ENCODE peak calls at places on chromosomes 5 and 9, in seven cellular contexts. One of them, this sample, is unnamed.

GRCh38 chr9:88653926-88654325 is 118.9 kb downstream of the NXNL2 start:
- DNase-seq in endothelial cell of umbilical vein: no peak
- DNase-seq in WTC11: no peak
- DNase-seq in HCT116: no peak
- DNase-seq in K562: no peak
- DNase-seq in A549: no peak
- DNase-seq in SK-N-SH: no peak
- DNase-seq in this sample: no peak

GRCh38 chr9:14096182-14096922 is 217.6 kb downstream of the NFIB start:
- DNase-seq in HCT116: no peak
- DNase-seq in endothelial cell of umbilical vein: peak; percentile 97
- DNase-seq in K562: no peak
- DNase-seq in SK-N-SH: peak; percentile 50
- DNase-seq in WTC11: no peak
- DNase-seq in A549: peak; percentile 13
- DNase-seq in this sample: no peak

GRCh38 chr9:97299809-97300414 is 7.5 kb upstream of the CCDC180 start:
- DNase-seq in WTC11: no peak
- DNase-seq in HCT116: no peak
- DNase-seq in A549: no peak
- DNase-seq in K562: no peak
- DNase-seq in SK-N-SH: no peak
- DNase-seq in endothelial cell of umbilical vein: no peak
- DNase-seq in this sample: no peak

GRCh38 chr9:91164724-91165520 is 196.8 kb downstream of the AUH start:
- DNase-seq in A549: peak; percentile 86
- DNase-seq in K562: peak; percentile 89
- DNase-seq in WTC11: no peak
- DNase-seq in SK-N-SH: no peak
- DNase-seq in endothelial cell of umbilical vein: peak; percentile 69
- DNase-seq in HCT116: peak; percentile 81
- DNase-seq in this sample: peak; percentile 98

GRCh38 chr5:67509402-67509801 is 312.8 kb upstream of the CD180 start:
- DNase-seq in A549: no peak
- DNase-seq in K562: no peak
- DNase-seq in HCT116: no peak
- DNase-seq in SK-N-SH: no peak
- DNase-seq in WTC11: no peak
- DNase-seq in endothelial cell of umbilical vein: no peak
- DNase-seq in this sample: no peak

GRCh38 chr5:167919268-167919560 is 372.2 kb upstream of the WWC1 start:
- DNase-seq in SK-N-SH: no peak
- DNase-seq in A549: no peak
- DNase-seq in endothelial cell of umbilical vein: no peak
- DNase-seq in HCT116: no peak
- DNase-seq in K562: no peak
- DNase-seq in WTC11: no peak
- DNase-seq in this sample: no peak

GRCh38 chr5:171612749-171613148 is 172.9 kb upstream of the SMIM23 start:
- DNase-seq in WTC11: no peak
- DNase-seq in A549: no peak
- DNase-seq in K562: no peak
- DNase-seq in SK-N-SH: no peak
- DNase-seq in HCT116: no peak
- DNase-seq in endothelial cell of umbilical vein: no peak
- DNase-seq in this sample: no peak

GRCh38 chr9:32264171-32264862 is 120.1 kb upstream of the ACO1 start:
- DNase-seq in endothelial cell of umbilical vein: no peak
- DNase-seq in HCT116: no peak
- DNase-seq in WTC11: peak; percentile 38
- DNase-seq in A549: no peak
- DNase-seq in K562: no peak
- DNase-seq in SK-N-SH: peak; percentile 11
- DNase-seq in this sample: peak; percentile 53

GRCh38 chr5:55226027-55226933 is 835 bp downstream of the MCIDAS start:
- DNase-seq in SK-N-SH: peak; percentile 89
- DNase-seq in endothelial cell of umbilical vein: peak; percentile 51
- DNase-seq in K562: peak; percentile 89
- DNase-seq in A549: peak; percentile 92
- DNase-seq in WTC11: peak; percentile 90
- DNase-seq in HCT116: peak; percentile 72
- DNase-seq in this sample: peak; percentile 89

GRCh38 chr9:98995059-98995665 is 51.5 kb downstream of the COL15A1 start:
- DNase-seq in endothelial cell of umbilical vein: no peak
- DNase-seq in HCT116: no peak
- DNase-seq in A549: no peak
- DNase-seq in WTC11: no peak
- DNase-seq in K562: no peak
- DNase-seq in SK-N-SH: no peak
- DNase-seq in this sample: no peak

GRCh38 chr5:113433862-113434612 is 752 bp downstream of the TSSK1B start:
- DNase-seq in endothelial cell of umbilical vein: no peak
- DNase-seq in HCT116: no peak
- DNase-seq in WTC11: no peak
- DNase-seq in SK-N-SH: no peak
- DNase-seq in A549: no peak
- DNase-seq in K562: no peak
- DNase-seq in this sample: no peak

GRCh38 chr9:28365020-28365640 is 791.8 kb upstream of the C9orf72 start:
- DNase-seq in endothelial cell of umbilical vein: no peak
- DNase-seq in SK-N-SH: no peak
- DNase-seq in K562: no peak
- DNase-seq in HCT116: no peak
- DNase-seq in A549: no peak
- DNase-seq in WTC11: peak; percentile 31
- DNase-seq in this sample: peak; percentile 6

GRCh38 chr5:72378636-72379289 is 58.6 kb downstream of the PTCD2 start:
- DNase-seq in HCT116: no peak
- DNase-seq in A549: peak; percentile 54
- DNase-seq in SK-N-SH: peak; percentile 21
- DNase-seq in WTC11: no peak
- DNase-seq in endothelial cell of umbilical vein: peak; percentile 96
- DNase-seq in K562: peak; percentile 40
- DNase-seq in this sample: no peak

GRCh38 chr5:132971483-132972435 is 8.3 kb upstream of the AFF4 start:
- DNase-seq in K562: peak; percentile 68
- DNase-seq in HCT116: no peak
- DNase-seq in WTC11: no peak
- DNase-seq in A549: no peak
- DNase-seq in endothelial cell of umbilical vein: peak; percentile 36
- DNase-seq in SK-N-SH: no peak
- DNase-seq in this sample: no peak

GRCh38 chr9:5784526-5785315 is 48.2 kb downstream of the ERMP1 start:
- DNase-seq in K562: no peak
- DNase-seq in A549: no peak
- DNase-seq in HCT116: no peak
- DNase-seq in WTC11: no peak
- DNase-seq in endothelial cell of umbilical vein: no peak
- DNase-seq in SK-N-SH: no peak
- DNase-seq in this sample: no peak

GRCh38 chr5:107381189-107381856 is 289.4 kb downstream of the EFNA5 start:
- DNase-seq in WTC11: no peak
- DNase-seq in endothelial cell of umbilical vein: no peak
- DNase-seq in SK-N-SH: no peak
- DNase-seq in A549: peak; percentile 80
- DNase-seq in HCT116: peak; percentile 64
- DNase-seq in K562: no peak
- DNase-seq in this sample: no peak

GRCh38 chr5:139760066-139761056 is 35.2 kb upstream of the PSD2 start:
- DNase-seq in HCT116: no peak
- DNase-seq in endothelial cell of umbilical vein: no peak
- DNase-seq in SK-N-SH: peak; percentile 52
- DNase-seq in K562: no peak
- DNase-seq in A549: no peak
- DNase-seq in WTC11: no peak
- DNase-seq in this sample: no peak

GRCh38 chr9:13274901-13275641 is 4.4 kb downstream of the MPDZ start:
- DNase-seq in endothelial cell of umbilical vein: peak; percentile 61
- DNase-seq in HCT116: no peak
- DNase-seq in SK-N-SH: peak; percentile 29
- DNase-seq in K562: no peak
- DNase-seq in WTC11: no peak
- DNase-seq in A549: no peak
- DNase-seq in this sample: no peak

GRCh38 chr5:135075621-135076585 is 41.9 kb upstream of the PITX1 start:
- DNase-seq in K562: no peak
- DNase-seq in WTC11: no peak
- DNase-seq in HCT116: no peak
- DNase-seq in endothelial cell of umbilical vein: no peak
- DNase-seq in SK-N-SH: no peak
- DNase-seq in A549: no peak
- DNase-seq in this sample: no peak

GRCh38 chr9:115957571-115957970 is 196.0 kb upstream of the PAPPA start:
- DNase-seq in WTC11: no peak
- DNase-seq in HCT116: no peak
- DNase-seq in K562: no peak
- DNase-seq in SK-N-SH: no peak
- DNase-seq in A549: no peak
- DNase-seq in endothelial cell of umbilical vein: no peak
- DNase-seq in this sample: no peak

GRCh38 chr9:93231121-93231694 is 47.3 kb downstream of the WNK2 start:
- DNase-seq in WTC11: no peak
- DNase-seq in HCT116: no peak
- DNase-seq in endothelial cell of umbilical vein: no peak
- DNase-seq in K562: no peak
- DNase-seq in SK-N-SH: peak; percentile 82
- DNase-seq in A549: no peak
- DNase-seq in this sample: peak; percentile 52

DNA sequence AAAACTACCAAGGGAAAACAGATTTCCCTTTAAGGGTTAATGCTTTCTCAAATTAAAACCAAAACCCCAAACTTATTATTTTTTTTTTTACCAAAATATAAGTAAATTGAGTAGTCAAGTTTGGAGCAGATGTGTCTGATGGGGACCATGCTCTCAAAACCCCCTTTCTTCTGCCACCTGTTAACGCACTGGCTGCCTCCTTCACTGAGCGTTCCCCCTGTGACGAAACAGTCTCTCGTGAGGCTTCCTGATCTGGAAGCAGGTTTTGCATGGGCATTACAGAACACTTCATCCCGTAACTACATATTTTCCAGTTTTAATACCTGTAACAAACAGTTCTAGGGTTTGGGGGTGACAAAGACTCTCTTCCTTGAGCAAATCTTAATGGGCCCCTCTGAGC is 59.4 kb downstream of the ANKH start:
- DNase-seq in endothelial cell of umbilical vein: no peak
- DNase-seq in HCT116: no peak
- DNase-seq in A549: no peak
- DNase-seq in WTC11: no peak
- DNase-seq in K562: no peak
- DNase-seq in SK-N-SH: no peak
- DNase-seq in this sample: peak; percentile 45
- TF ChIP-seq MAX in endothelial cell of umbilical vein: no peak
- TF ChIP-seq MAX in HCT116: no peak
- TF ChIP-seq MAX in A549: no peak
- TF ChIP-seq MAX in WTC11: no peak
- TF ChIP-seq MAX in K562: no peak
- TF ChIP-seq MAX in SK-N-SH: no peak
- TF ChIP-seq MAX in this sample: no peak

DNA sequence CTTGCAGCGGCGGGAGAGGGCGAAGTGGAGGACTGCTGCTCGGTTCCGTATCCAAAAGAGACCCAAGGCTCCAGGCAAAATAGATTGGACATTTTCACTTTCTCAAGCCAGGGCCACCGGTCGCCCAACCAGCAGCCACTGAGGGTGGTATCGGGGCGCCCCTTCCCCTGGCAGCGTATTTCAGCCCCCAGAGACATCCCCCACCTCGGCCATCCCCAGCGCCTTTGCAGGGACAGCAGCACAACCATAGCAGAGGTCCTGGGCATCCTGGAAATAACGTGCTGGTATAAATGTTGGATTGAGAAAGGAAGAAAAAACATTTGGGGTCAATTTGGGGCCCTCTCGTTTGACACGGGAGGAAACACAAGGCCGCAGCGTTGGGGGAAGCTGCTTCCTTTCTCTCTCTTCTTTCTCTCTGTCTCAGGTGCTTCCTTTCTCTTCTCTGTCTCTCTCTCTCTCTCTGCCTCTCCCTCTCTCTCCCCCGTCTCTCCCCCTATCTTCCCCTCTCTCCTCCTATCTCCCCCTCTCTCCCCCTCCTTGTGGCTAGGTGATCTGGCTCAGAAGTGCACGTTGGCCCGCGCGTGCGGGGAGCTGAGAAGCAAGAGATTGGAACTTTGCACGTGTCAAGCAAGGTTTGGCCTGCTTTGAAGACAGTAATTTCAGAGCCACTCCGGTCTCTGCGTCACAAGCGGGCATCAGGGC is 626 bp upstream of the RETREG1 start:
- DNase-seq in A549: no peak
- DNase-seq in HCT116: no peak
- DNase-seq in SK-N-SH: peak; percentile 23
- DNase-seq in endothelial cell of umbilical vein: no peak
- DNase-seq in WTC11: no peak
- DNase-seq in K562: no peak
- DNase-seq in this sample: no peak
- TF ChIP-seq MAX in A549: no peak
- TF ChIP-seq MAX in HCT116: no peak
- TF ChIP-seq MAX in SK-N-SH: no peak
- TF ChIP-seq MAX in endothelial cell of umbilical vein: no peak
- TF ChIP-seq MAX in WTC11: no peak
- TF ChIP-seq MAX in K562: no peak
- TF ChIP-seq MAX in this sample: no peak

GRCh38 chr9:136355616-136356557 is 7.7 kb downstream of the DNLZ start:
- DNase-seq in endothelial cell of umbilical vein: no peak
- DNase-seq in A549: no peak
- DNase-seq in HCT116: no peak
- DNase-seq in K562: no peak
- DNase-seq in WTC11: no peak
- DNase-seq in SK-N-SH: no peak
- DNase-seq in this sample: no peak
- TF ChIP-seq MAX in endothelial cell of umbilical vein: no peak
- TF ChIP-seq MAX in A549: no peak
- TF ChIP-seq MAX in HCT116: no peak
- TF ChIP-seq MAX in K562: no peak
- TF ChIP-seq MAX in WTC11: no peak
- TF ChIP-seq MAX in SK-N-SH: no peak
- TF ChIP-seq MAX in this sample: no peak

DNA sequence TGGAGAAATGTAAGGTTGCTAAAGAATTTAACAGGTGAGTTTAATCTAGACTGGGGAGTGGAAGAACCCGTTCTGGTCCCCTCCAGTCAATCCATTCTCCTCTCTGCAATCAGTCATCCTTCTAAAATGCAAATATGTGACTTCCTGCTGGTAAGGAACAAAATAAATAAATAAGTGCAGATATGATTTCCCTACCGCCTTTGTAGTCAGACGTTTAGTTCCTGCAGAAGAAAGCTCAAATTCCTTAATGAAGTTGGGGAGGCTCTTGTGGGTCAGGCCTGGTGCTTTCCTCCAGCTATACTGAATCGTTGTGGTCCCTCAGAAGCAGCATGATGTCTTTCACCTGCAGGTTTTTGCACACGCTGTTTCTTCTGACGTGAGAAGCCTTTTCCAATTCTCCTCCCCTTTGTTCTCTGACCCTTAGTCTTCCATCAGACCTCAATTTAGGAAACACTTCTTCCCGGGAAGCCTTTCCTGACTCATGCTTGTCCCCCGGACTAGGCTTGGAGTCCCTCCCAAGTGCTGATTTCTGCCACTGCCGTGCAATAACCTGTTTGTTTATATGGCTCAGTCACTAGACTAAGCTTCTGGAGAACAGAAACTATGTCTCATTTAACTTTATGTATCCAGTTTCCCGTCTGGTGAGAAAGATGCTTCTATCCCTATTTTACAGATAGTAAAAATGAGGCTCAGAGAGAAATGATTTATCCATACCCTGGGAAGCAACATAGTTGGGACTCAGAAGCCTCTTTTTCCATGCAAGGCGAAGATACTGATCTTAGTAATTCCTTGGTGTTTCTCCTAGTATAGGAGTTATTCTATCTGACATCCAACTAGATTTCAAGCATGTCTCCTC is 1.3 kb downstream of the ATP6V1G1 start:
- DNase-seq in K562: no peak
- DNase-seq in A549: no peak
- DNase-seq in endothelial cell of umbilical vein: peak; percentile 62
- DNase-seq in SK-N-SH: no peak
- DNase-seq in WTC11: no peak
- DNase-seq in HCT116: no peak
- DNase-seq in this sample: no peak
- TF ChIP-seq MAX in K562: no peak
- TF ChIP-seq MAX in A549: no peak
- TF ChIP-seq MAX in endothelial cell of umbilical vein: no peak
- TF ChIP-seq MAX in SK-N-SH: no peak
- TF ChIP-seq MAX in WTC11: no peak
- TF ChIP-seq MAX in HCT116: no peak
- TF ChIP-seq MAX in this sample: no peak